ENCODE peak calls at places on chromosomes 7 and 10, in six cellular contexts. X, I, D, H, W and F are unnamed samples. For H3K9me3, the result is how much of the 10 kb centered on the place peaks cover.

GRCh38 chr7:59079-59825 is 133.1 kb upstream of the FAM20C start:
- DNase-seq in X (no peak), I (no peak), D (no peak), H (no peak), W (peak), F (no peak)

GRCh38 chr10:4353059-4353655 is 472.9 kb upstream of the AKR1E2 start:
- DNase-seq in X (no peak), I (no peak), D (no peak), H (no peak), W (no peak), F (no peak)

GRCh38 chr10:99667108-99667751 is 7.9 kb downstream of the ENTPD7 start:
- DNase-seq in X (no peak), I (no peak), D (peak), H (no peak), W (no peak), F (no peak)

GRCh38 chr7:83476501-83476900 is 172.4 kb downstream of the SEMA3E start:
- DNase-seq in X (no peak), I (no peak), D (no peak), H (no peak), W (no peak), F (no peak)

GRCh38 chr7:101686030-101686429 is 56.9 kb upstream of the MYL10 start:
- DNase-seq in X (no peak), I (no peak), D (no peak), H (no peak), W (no peak), F (no peak)

GRCh38 chr7:53426145-53426750 is 390.8 kb downstream of the POM121L12 start:
- DNase-seq in X (no peak), I (no peak), D (no peak), H (no peak), W (no peak), F (no peak)

GRCh38 chr7:97351488-97351887 is 234.0 kb downstream of the SDHAF3 start:
- DNase-seq in X (no peak), I (no peak), D (no peak), H (no peak), W (no peak), F (no peak)

GRCh38 chr10:31401287-31401686 is 82.3 kb downstream of the ZEB1 start:
- DNase-seq in X (no peak), I (no peak), D (no peak), H (no peak), W (no peak), F (no peak)

GRCh38 chr7:49324707-49325106 is 400.4 kb downstream of the CDC14C start:
- DNase-seq in X (peak), I (peak), D (peak), H (no peak), W (no peak), F (no peak)

GRCh38 chr10:91493313-91493712 is 83.2 kb downstream of the HECTD2 start:
- DNase-seq in X (no peak), I (no peak), D (peak), H (peak), W (no peak), F (no peak)

GRCh38 chr10:129754211-129755050 is 209.6 kb downstream of the EBF3 start:
- DNase-seq in X (no peak), I (no peak), D (no peak), H (no peak), W (peak), F (no peak)

GRCh38 chr10:108629843-108630242 is 1293.5 kb downstream of the XPNPEP1 start:
- DNase-seq in X (no peak), I (no peak), D (no peak), H (no peak), W (no peak), F (no peak)
- TF ChIP-seq CTCF in X (no peak), I (no peak), D (no peak), H (no peak), W (no peak), F (no peak)

GRCh38 chr7:107165341-107165740 is 3.5 kb upstream of the HBP1 start:
- DNase-seq in X (no peak), I (no peak), D (no peak), H (no peak), W (no peak), F (no peak)

GRCh38 chr7:107164092-107164491 is 4.7 kb upstream of the HBP1 start:
- DNase-seq in X (no peak), I (no peak), D (no peak), H (no peak), W (no peak), F (no peak)

GRCh38 chr7:107162466-107162865 is 6.3 kb upstream of the HBP1 start:
- DNase-seq in X (no peak), I (no peak), D (no peak), H (no peak), W (no peak), F (no peak)

GRCh38 chr7:107158028-107158427 is 10.8 kb upstream of the HBP1 start:
- DNase-seq in X (no peak), I (no peak), D (no peak), H (no peak), W (no peak), F (no peak)

GRCh38 chr7:107161415-107161814 is 7.4 kb upstream of the HBP1 start:
- DNase-seq in X (no peak), I (no peak), D (no peak), H (no peak), W (no peak), F (no peak)
- H3K9me3 ChIP-seq in X (under half), I (under half), D (under half), H (under half), W (under half), F (under half)

GRCh38 chr10:104707602-104708160 is 66.6 kb downstream of the SORCS3 start:
- DNase-seq in X (no peak), I (no peak), D (no peak), H (no peak), W (no peak), F (no peak)
- TF ChIP-seq CTCF in X (no peak), I (no peak), D (no peak), H (no peak), W (no peak), F (no peak)

GRCh38 chr10:131751827-131752775 is 148.7 kb upstream of the PPP2R2D start:
- DNase-seq in X (no peak), I (no peak), D (no peak), H (no peak), W (no peak), F (peak)

GRCh38 chr10:131757285-131758058 is 143.3 kb upstream of the PPP2R2D start:
- DNase-seq in X (no peak), I (no peak), D (no peak), H (no peak), W (no peak), F (peak)

GRCh38 chr10:131758062-131758941 is 142.5 kb upstream of the PPP2R2D start:
- DNase-seq in X (no peak), I (no peak), D (no peak), H (no peak), W (no peak), F (peak)

GRCh38 chr10:131753336-131753735 is 147.5 kb upstream of the PPP2R2D start:
- DNase-seq in X (no peak), I (no peak), D (no peak), H (no peak), W (no peak), F (no peak)

DNA sequence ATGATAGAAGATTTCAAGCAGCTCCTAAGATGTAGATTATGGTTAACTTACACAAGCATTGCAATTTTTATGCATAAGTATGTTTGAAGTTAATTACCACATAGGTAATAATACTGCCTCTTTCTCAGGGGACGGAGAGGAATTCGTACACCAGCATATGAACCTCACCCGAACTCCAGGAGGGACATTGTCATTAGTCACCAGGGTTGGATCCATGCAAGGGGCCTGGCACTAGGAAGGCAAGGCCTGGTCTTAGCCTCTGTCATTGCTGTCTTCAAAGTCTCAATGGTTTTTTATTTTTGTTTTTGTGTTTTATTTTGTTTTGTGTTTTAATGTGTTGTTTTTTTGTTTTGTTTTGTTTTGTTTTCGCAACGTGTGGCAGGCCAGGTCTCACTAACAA is 145.6 kb upstream of the PPP2R2D start:
- DNase-seq in X (no peak), I (no peak), D (peak), H (no peak), W (no peak), F (no peak)
- H3K9me3 ChIP-seq in X (under half), I (under half), D (under half), H (under half), W (under half), F (under half)

DNA sequence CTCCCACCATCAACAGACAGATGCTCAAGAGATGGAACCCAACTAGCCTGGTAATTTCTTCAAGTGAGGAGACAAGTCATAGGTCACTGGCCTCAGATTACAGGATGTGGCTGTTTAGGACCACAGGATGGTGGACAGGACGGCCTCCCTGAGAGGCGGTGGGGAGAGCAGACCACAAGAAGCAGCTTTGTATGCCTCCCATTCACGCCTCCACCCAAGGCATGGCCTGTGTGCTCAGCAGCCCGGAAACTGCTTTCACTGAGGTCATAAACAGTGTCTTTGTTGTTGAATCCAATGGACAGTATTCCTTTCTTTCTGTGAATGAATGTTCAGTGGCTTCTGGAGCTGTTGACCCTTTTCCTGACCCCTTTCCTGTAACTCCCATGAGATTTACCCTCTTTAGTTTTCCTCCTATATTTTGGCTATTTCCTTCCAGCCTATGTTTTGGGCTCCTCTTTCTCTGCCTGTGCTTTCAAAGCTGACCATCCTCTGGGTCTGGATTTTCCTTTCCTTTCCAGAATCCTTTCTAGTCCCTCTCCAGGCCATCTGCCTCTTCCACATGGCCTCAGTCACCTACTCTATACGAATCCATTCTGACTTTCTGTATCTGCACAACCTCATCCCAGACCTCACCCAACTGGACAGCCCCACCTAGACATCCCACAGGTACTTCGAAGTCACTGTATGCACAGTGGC is 32.4 kb upstream of the INPP5F start:
- DNase-seq in X (no peak), I (no peak), D (no peak), H (no peak), W (no peak), F (no peak)
- TF ChIP-seq CTCF in X (no peak), I (no peak), D (no peak), H (no peak), W (no peak), F (no peak)

GRCh38 chr7:57384380-57384779 is 65.6 kb upstream of the ZNF716 start:
- DNase-seq in X (no peak), I (no peak), D (no peak), H (no peak), W (peak), F (no peak)

GRCh38 chr7:57388761-57389160 is 61.2 kb upstream of the ZNF716 start:
- DNase-seq in X (no peak), I (no peak), D (no peak), H (no peak), W (no peak), F (peak)

GRCh38 chr7:57381581-57381980 is 68.4 kb upstream of the ZNF716 start:
- DNase-seq in X (no peak), I (no peak), D (no peak), H (no peak), W (no peak), F (peak)

GRCh38 chr7:57385668-57386067 is 64.3 kb upstream of the ZNF716 start:
- DNase-seq in X (no peak), I (no peak), D (no peak), H (no peak), W (no peak), F (peak)
- H3K9me3 ChIP-seq in X (under half), I (under half), D (under half), H (under half), W (under half), F (under half)

GRCh38 chr10:12068467-12069269 is at the start of gene DHTKD1:
- DNase-seq in X (peak), I (peak), D (peak), H (peak), W (peak), F (peak)
- TF ChIP-seq CTCF in X (no peak), I (peak), D (peak), H (peak), W (peak), F (peak)

DNA sequence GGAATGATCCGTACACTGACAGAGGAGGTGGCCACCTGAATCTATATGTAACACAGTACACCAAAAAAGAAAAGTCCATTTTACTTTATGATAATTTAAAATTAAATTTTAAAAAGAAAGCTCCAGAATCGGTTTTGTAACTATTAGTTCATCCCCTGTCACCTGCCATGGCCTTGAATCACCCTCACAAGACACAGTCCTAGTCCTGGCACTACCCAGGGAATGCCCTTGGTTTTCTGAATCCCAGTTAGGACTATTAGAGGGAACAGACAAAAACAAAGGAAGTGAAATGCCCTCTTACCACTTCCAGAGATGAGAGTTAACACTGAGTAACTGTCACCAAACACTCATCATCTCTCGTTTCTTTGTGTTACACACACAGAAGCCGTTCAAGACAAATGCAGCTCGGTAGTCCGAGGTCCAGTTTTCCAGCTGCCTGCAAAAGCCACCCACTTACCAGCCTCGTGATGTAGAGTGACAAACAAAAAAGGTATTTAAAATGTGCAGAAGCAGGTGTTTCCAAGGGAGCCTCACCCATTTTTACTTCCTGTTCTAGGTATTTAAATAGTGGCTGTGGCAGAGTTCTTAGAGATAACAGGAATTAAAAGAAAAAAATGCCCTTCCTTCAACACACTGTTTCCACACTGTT is 6.1 kb downstream of the PTPRN2 start:
- DNase-seq in X (no peak), I (no peak), D (no peak), H (no peak), W (no peak), F (no peak)
- H3K9me3 ChIP-seq in X (under half), I (under half), D (under half), H (under half), W (under half), F (under half)

DNA sequence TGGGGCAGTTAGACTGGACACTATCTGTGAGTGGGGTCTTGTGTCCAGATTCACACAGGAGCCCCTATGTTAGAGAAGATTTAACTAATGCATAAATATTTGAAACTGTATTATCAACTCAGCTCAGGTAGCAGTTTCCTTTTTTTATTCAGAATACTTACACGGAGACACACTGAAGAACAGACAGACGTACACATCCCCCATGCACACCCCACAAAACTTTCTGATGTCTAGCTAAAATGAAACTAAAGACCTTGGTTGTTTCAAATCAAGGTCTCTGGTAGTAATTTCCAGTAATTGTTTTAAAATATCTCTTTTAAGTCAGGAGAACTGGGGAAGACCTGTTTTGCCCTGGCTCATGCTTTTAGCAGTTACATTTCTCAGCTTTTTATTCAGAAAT is 55.7 kb upstream of the PRKCQ start:
- DNase-seq in X (no peak), I (no peak), D (no peak), H (no peak), W (no peak), F (no peak)
- TF ChIP-seq CTCF in X (no peak), I (no peak), D (no peak), H (no peak), W (no peak), F (no peak)